ENCODE peak calls at places on chromosomes 4 and X, in seven cellular contexts. W is GM03348; E is fibroblast of mammary gland; S is fibroblast of lung; T is CD8-positive, alpha-beta memory T cell; U is iris pigment epithelial cell; X is HTR-8/SVneo. B is an unnamed sample.

GRCh38 chrX:123920065-123920785 is 41.3 kb upstream of the STAG2 start:
- DNase-seq in X (peak; percentile 20), T (no peak), U (peak; percentile 81), S (peak; percentile 92), W (peak; percentile 47), E (peak; percentile 77), B (no peak)

GRCh38 chr4:153778383-153778782 is 10.5 kb downstream of the SFRP2 start:
- DNase-seq in T (no peak), U (no peak), W (no peak), E (no peak), X (no peak), S (no peak), B (no peak)

GRCh38 chrX:103517246-103517645 is 2.0 kb downstream of the RAB40A start:
- DNase-seq in U (peak; percentile 81), W (no peak), X (no peak), E (peak; percentile 89), T (no peak), S (peak; percentile 50), B (no peak)

GRCh38 chr4:76301068-76301774 is 5.3 kb upstream of the STBD1 start:
- DNase-seq in E (peak; percentile 82), T (no peak), W (peak; percentile 65), S (peak; percentile 91), X (peak; percentile 59), U (peak; percentile 91), B (no peak)

GRCh38 chrX:9538544-9539045 is 73.7 kb downstream of the TBL1X start:
- DNase-seq in W (no peak), U (peak; percentile 75), E (no peak), S (no peak), X (no peak), T (no peak), B (no peak)

GRCh38 chr4:176635372-176636261 is 157.1 kb downstream of the VEGFC start:
- DNase-seq in T (no peak), X (peak; percentile 69), W (peak; percentile 61), E (peak; percentile 98), S (peak; percentile 83), U (peak; percentile 95), B (no peak)

GRCh38 chr4:186265683-186266648 is at the start of gene F11:
- DNase-seq in X (no peak), W (no peak), U (no peak), T (no peak), E (no peak), S (no peak), B (no peak)

GRCh38 chrX:120302434-120302833 is 8.8 kb downstream of the TMEM255A start:
- DNase-seq in S (no peak), U (no peak), W (no peak), X (no peak), T (peak; percentile 41), E (no peak), B (peak; percentile 38)

GRCh38 chr4:8770518-8771257 is 101.0 kb downstream of the HMX1 start:
- DNase-seq in X (no peak), W (no peak), U (no peak), T (no peak), S (no peak), E (no peak), B (no peak)

GRCh38 chrX:46836701-46837542 is at the start of gene RP2:
- DNase-seq in E (peak; percentile 91), S (peak; percentile 95), T (peak; percentile 81), X (peak; percentile 78), U (peak; percentile 95), W (peak; percentile 92), B (peak; percentile 73)

GRCh38 chr4:45100936-45101818 is 374.8 kb upstream of the GNPDA2 start:
- DNase-seq in T (no peak), S (peak; percentile 11), U (peak; percentile 33), E (no peak), X (no peak), W (no peak), B (no peak)

GRCh38 chr4:13888112-13888511 is 260.6 kb upstream of the BOD1L1 start:
- DNase-seq in S (peak; percentile 93), W (peak; percentile 53), E (peak; percentile 95), X (peak; percentile 34), U (peak; percentile 94), T (no peak), B (no peak)

GRCh38 chr4:8157944-8158709 is 486 bp downstream of the ABLIM2 start:
- DNase-seq in S (no peak), X (peak; percentile 23), E (no peak), T (no peak), W (peak; percentile 34), U (no peak), B (no peak)

GRCh38 chrX:1465261-1466231 is 12.8 kb upstream of the ASMTL start:
- DNase-seq in T (no peak), S (no peak), U (no peak), E (no peak), X (no peak), W (no peak), B (no peak)

GRCh38 chr4:173415092-173415491 is 16.2 kb upstream of the SCRG1 start:
- DNase-seq in S (no peak), X (no peak), E (no peak), U (peak; percentile 65), W (no peak), T (no peak), B (no peak)

GRCh38 chrX:44675364-44676024 is 132.8 kb upstream of the FUNDC1 start:
- DNase-seq in W (peak; percentile 77), X (peak; percentile 69), T (no peak), U (peak; percentile 77), S (peak; percentile 96), E (peak; percentile 97), B (no peak)

GRCh38 chrX:37441377-37441776 is 92.2 kb downstream of the PRRG1 start:
- DNase-seq in X (no peak), W (no peak), T (no peak), U (no peak), S (no peak), E (no peak), B (no peak)